ENCODE peak calls at places on chromosomes 12 and 14, in ten cellular contexts. T is dorsolateral prefrontal cortex, C is astrocyte of the spinal cord, P is cardiac muscle cell, Y is adrenal gland, Q is fibroblast of lung, A is ovary, H is Caco-2, O is cardiac fibroblast, F is GM06990. R is an unnamed sample.
A peak's percentile ranks its signal among the peaks of the same experiment; 100 is the strongest.

GRCh38 chr12:41596190-41596589 is 408.1 kb downstream of the PDZRN4 start:
- DNase-seq in T (no peak), C (no peak), P (no peak), Y (no peak), Q (no peak), A (no peak), H (no peak), O (no peak), F (no peak), R (no peak)

GRCh38 chr12:47139010-47139681 is 59.4 kb upstream of the AMIGO2 start:
- DNase-seq in T (no peak), C (no peak), P (no peak), Y (no peak), Q (no peak), A (no peak), H (no peak), O (no peak), F (no peak), R (no peak)

GRCh38 chr12:108313609-108314331 is 25.3 kb downstream of the CMKLR1 start:
- DNase-seq in T (no peak), C (peak; percentile 27), P (peak; percentile 24), Y (peak; percentile 58), Q (no peak), A (no peak), H (peak; percentile 84), O (no peak), F (no peak), R (no peak)

GRCh38 chr12:4214912-4215861 is 58.4 kb upstream of the CCND2 start:
- DNase-seq in T (peak; percentile 56), C (no peak), P (no peak), Y (peak; percentile 65), Q (no peak), A (no peak), H (no peak), O (no peak), F (peak; percentile 86), R (no peak)

GRCh38 chr12:4112734-4113396 is 160.7 kb upstream of the CCND2 start:
- DNase-seq in T (no peak), C (no peak), P (no peak), Y (no peak), Q (peak; percentile 40), A (no peak), H (no peak), O (peak; percentile 15), F (no peak), R (no peak)

GRCh38 chr14:23300687-23301223 is 1.9 kb downstream of the PPP1R3E start:
- DNase-seq in T (no peak), C (peak; percentile 18), P (peak; percentile 72), Y (peak; percentile 75), Q (no peak), A (peak; percentile 59), H (peak; percentile 29), O (no peak), F (no peak), R (no peak)

GRCh38 chr12:107130830-107131760 is 37.7 kb upstream of the CRY1 start:
- DNase-seq in T (no peak), C (no peak), P (peak; percentile 14), Y (no peak), Q (no peak), A (no peak), H (no peak), O (no peak), F (no peak), R (no peak)

GRCh38 chr12:112900298-112901145 is 6.2 kb upstream of the OAS1 start:
- DNase-seq in T (no peak), C (peak; percentile 36), P (peak; percentile 19), Y (peak; percentile 40), Q (peak; percentile 36), A (no peak), H (peak; percentile 49), O (peak; percentile 56), F (peak; percentile 29), R (no peak)

DNA sequence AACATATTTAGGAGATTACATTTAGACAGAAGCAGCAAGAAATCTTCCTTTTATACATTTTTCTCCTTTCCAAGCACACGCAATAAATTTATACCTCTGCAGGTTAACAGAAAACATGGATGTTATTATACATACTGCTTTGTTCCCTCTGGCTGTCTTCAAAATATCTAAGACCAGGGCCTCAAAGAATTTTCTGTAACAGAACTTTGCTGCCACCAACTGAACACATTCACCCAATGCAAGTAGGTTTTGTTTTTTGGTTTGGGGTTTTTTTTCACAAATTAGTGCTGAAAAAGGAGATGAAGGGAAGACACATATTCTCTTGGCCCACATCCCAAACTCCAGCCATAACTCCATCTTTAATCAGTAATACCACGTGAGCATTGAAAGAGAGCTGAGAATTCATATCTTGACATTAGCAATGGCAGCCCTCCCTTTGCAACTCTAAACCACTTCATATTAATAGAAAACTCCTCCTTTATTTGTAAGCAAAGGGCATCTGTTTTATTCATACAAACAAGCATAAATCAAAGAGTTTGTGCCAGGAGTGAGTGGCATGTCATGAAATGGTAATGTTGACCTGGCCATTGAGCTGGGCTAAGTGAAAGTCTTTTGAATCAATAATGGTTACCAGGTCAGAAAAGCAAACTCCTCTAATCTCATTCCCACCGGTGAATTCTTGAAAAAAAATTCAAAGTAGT is 150.8 kb upstream of the FSCB start:
- DNase-seq in T (no peak), C (peak; percentile 1), P (peak; percentile 54), Y (no peak), Q (peak; percentile 42), A (no peak), H (peak; percentile 24), O (peak; percentile 33), F (no peak), R (peak; percentile 8)
- TF ChIP-seq CTCF in T (peak; percentile 38), C (no peak), P (peak; percentile 60), Y (peak; percentile 25), Q (no peak), A (no peak), H (peak; percentile 60), O (peak; percentile 27), F (no peak), R (peak; percentile 67)

GRCh38 chr12:716506-716905 is 35.9 kb upstream of the WNK1 start:
- DNase-seq in T (no peak), C (no peak), P (peak; percentile 88), Y (peak; percentile 5), Q (no peak), A (no peak), H (no peak), O (peak; percentile 17), F (no peak), R (no peak)

GRCh38 chr12:712172-712863 is 40.1 kb upstream of the WNK1 start:
- DNase-seq in T (no peak), C (peak; percentile 57), P (no peak), Y (no peak), Q (peak; percentile 15), A (no peak), H (no peak), O (peak; percentile 22), F (no peak), R (no peak)

GRCh38 chr12:718756-719138 is 33.6 kb upstream of the WNK1 start:
- DNase-seq in T (no peak), C (no peak), P (no peak), Y (no peak), Q (no peak), A (no peak), H (no peak), O (no peak), F (no peak), R (no peak)

GRCh38 chr12:709631-710030 is 42.7 kb upstream of the WNK1 start:
- DNase-seq in T (no peak), C (no peak), P (no peak), Y (no peak), Q (no peak), A (no peak), H (no peak), O (no peak), F (no peak), R (no peak)

DNA sequence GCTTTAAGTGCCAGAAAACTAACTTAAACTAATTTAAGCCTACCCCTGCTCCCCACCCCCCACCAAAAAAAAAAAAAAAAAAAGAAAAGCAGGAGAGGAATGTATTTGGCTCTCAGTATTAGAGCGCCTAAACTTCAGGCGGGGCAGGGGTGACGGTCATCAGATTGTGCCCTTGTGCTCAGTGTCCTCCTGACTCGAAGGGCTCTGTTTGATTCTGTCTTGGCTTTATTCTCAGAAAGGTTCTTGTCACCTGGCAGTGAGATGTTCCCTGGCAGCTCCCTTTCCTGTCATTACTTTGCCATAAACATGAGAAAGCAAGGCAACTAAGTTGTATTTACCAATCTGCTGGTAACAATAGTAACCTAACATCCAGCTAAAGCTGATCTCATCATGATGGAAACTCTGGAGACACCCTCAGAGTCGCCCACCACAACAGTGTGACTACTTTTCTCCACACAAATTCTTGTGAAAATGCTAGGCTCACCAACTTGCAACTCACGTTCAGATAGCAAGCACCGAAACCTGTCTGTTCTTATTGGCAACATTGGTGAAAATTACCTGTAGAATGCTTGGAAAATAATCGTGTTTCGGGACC is 39.0 kb upstream of the WNK1 start:
- DNase-seq in T (no peak), C (no peak), P (no peak), Y (no peak), Q (no peak), A (no peak), H (no peak), O (peak; percentile 6), F (no peak), R (no peak)
- H3K4me3 ChIP-seq in T (no peak overlapping the region), C (no peak overlapping the region), P (no peak overlapping the region), Y (no peak overlapping the region), Q (no peak overlapping the region), A (no peak overlapping the region), H (no peak overlapping the region), O (no peak overlapping the region), F (no peak overlapping the region), R (no peak overlapping the region)

GRCh38 chr12:131368073-131369071 is 342.5 kb upstream of the SFSWAP start:
- DNase-seq in T (no peak), C (no peak), P (no peak), Y (no peak), Q (no peak), A (peak; percentile 38), H (no peak), O (no peak), F (no peak), R (no peak)
- TF ChIP-seq CTCF in T (no peak), C (no peak), P (no peak), Y (no peak), Q (no peak), A (no peak), H (no peak), O (no peak), F (no peak), R (no peak)

DNA sequence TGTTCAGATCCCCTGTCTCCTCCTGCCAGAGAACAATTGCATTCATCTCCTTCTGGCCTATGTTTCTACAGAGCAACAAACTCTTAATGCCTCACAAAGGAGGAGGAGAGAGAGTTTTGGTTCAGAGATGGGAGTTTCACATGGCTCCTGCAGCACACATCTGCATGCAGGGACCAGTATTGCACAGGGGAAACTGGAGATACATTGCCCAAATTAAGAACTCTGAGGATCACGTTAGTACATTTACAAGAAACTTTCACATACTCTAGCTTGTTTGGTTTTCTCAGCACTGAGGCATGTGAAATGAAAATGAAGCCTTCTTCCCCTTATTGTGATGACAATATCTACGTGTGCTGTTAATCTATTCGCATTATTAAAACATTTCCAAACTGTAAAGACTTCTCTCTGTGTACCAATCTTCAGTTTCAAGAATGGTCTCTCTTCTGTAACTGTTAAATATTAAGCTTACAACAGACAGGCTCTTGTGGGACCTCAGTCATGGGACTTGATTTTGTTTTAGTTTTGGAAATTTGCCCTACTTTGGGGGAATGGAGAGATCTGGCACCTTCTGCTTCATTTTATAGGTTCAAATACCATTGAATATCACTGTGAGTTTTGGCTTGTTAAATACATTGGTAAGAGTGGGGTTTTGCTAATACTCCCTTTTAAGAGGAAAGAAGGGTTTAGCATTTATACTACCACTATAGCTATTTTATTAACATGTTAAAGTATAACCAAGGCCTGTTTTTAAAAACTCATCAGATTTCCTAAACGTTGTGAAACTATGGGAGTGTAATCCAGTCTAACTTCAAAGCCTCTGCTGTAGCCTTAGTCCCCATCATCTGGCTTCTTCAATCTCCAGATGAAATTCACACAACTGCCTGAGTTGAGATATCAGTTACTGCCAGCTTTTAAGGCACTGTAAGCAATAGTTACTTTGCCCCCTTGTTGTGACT is 124.9 kb downstream of the DAAM1 start:
- DNase-seq in T (no peak), C (no peak), P (no peak), Y (no peak), Q (no peak), A (no peak), H (no peak), O (no peak), F (no peak), R (no peak)
- H3K4me3 ChIP-seq in T (no peak overlapping the region), C (no peak overlapping the region), P (no peak overlapping the region), Y (no peak overlapping the region), Q (no peak overlapping the region), A (no peak overlapping the region), H (no peak overlapping the region), O (no peak overlapping the region), F (no peak overlapping the region), R (no peak overlapping the region)

R was measured in LNCaP clone FGC.